ENCODE peak calls at places on chromosome 1, in four cellular contexts. J is endothelial cell, A is IMR-90, Y is A549. Q is an unnamed sample.

GRCh38 chr1:185139231-185139630 is 17.5 kb downstream of the TRMT1L start:
- DNase-seq in J (no peak), A (no peak), Y (no peak), Q (no peak)

GRCh38 chr1:247539214-247539613 is 3.0 kb upstream of the OR2C3 start:
- DNase-seq in J (no peak), A (no peak), Y (no peak), Q (no peak)

GRCh38 chr1:44511769-44512168 is 106.7 kb downstream of the RNF220 start:
- DNase-seq in J (no peak), A (no peak), Y (no peak), Q (no peak)

GRCh38 chr1:233241782-233242181 is 53.7 kb downstream of the PCNX2 start:
- DNase-seq in J (no peak), A (no peak), Y (no peak), Q (no peak)

GRCh38 chr1:229447809-229448252 is 13.9 kb upstream of the ACTA1 start:
- DNase-seq in J (no peak), A (no peak), Y (no peak), Q (no peak)

GRCh38 chr1:12146343-12147112 is 20.3 kb upstream of the TNFRSF1B start:
- DNase-seq in J (peak; percentile 35), A (no peak), Y (no peak), Q (no peak)

GRCh38 chr1:15139654-15140350 is 13.7 kb upstream of the TMEM51 start:
- DNase-seq in J (peak; percentile 72), A (peak; percentile 6), Y (no peak), Q (peak; percentile 84)

GRCh38 chr1:157403203-157403602 is 149.1 kb downstream of the FCRL5 start:
- DNase-seq in J (no peak), A (no peak), Y (peak; percentile 9), Q (no peak)

GRCh38 chr1:208515123-208515522 is 270.9 kb upstream of the PLXNA2 start:
- DNase-seq in J (no peak), A (no peak), Y (no peak), Q (no peak)

GRCh38 chr1:53145942-53146708 is 3.7 kb upstream of the SLC1A7 start:
- DNase-seq in J (no peak), A (peak; percentile 100), Y (peak; percentile 95), Q (no peak)

GRCh38 chr1:30315185-30315960 is 408.0 kb downstream of the MATN1 start:
- DNase-seq in J (no peak), A (peak; percentile 5), Y (no peak), Q (peak; percentile 54)

GRCh38 chr1:236938745-236939144 is 65.5 kb downstream of the MT1HL1 start:
- DNase-seq in J (no peak), A (no peak), Y (no peak), Q (no peak)
- TF ChIP-seq CTCF in J (no peak), A (no peak), Y (no peak), Q (no peak)

DNA sequence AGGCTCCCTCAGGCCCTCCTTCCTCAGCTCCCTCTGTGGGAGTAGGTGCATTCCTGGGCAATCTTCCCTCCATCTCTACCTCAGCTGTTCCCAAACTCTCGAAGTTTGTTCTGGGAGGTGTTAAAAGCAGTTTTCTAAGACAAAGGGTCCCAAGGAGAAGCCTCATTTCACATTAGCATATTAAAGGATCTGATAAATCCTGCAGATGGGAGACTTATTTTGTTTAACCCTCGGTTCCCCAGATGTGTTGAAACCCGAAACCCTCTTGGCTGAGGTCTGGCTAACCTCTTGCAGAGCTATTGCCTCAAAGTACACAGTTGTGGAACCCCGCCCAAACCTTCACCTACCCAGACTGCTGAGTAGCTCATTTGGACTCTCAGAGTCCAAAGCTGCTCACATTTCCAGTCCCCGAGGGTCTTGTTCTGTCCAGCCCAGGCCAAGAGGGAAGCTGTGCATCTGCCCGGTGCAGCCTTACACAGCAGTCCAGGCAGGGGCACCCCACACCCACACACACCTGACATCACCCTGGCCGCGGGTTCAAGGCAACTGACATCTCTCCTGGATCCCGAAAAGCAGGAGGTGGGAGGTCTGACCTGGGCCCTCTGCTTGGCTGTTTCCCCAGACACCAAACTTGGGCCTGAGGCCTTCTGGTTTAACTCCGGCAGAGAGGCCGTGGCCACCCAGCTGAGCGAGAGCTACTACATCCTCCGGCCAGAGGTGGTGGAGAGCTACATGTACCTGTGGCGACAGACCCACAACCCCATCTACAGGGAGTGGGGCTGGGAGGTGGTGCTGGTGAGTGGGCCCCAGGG is 19.5 kb upstream of the SELENON start:
- DNase-seq in J (no peak), A (peak; percentile 49), Y (no peak), Q (no peak)
- TF ChIP-seq CTCF in J (no peak), A (no peak), Y (no peak), Q (no peak)

GRCh38 chr1:217062566-217062965 is 339.3 kb upstream of the ESRRG start:
- DNase-seq in J (no peak), A (no peak), Y (no peak), Q (no peak)
- TF ChIP-seq CTCF in J (no peak), A (no peak), Y (no peak), Q (no peak)

DNA sequence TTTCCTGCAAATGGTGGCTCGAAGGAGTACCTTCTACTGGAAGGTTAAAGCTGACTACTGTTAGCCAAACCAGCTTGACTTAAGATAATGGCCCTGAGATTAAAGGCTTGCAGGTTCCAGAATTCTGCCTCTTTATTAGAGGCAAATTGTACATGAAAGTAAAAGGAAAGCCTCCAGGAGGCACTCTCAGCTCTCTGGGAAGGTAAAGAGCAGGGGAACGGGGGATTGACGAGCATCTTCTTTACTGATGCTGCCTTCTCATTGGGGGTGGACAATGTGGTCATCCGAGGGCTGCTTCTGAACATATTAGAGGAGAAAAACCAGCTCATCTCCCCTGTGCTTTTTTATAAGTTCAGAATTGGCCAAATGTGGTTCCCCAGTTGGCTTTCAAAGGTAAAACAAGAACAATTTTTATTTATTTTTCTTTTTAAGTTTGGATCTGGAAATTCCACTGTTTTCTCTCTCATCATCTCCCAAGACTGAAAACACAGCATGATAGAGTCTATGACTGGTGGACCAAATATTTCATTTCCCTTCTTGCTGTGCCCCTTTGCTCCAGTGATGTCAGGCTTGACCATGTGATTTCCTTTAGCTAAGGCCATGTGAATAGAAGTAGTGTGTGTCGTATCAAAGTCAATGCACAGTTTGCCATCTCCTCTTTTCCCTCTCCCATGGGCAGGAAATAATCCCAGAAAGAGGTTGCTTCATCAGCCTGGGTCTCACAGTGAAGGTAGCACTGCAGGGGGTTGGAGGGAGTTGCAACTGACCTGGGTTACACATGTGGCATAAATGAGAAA is 292.7 kb downstream of the PRDM2 start:
- DNase-seq in J (no peak), A (no peak), Y (no peak), Q (no peak)
- TF ChIP-seq CTCF in J (no peak), A (no peak), Y (no peak), Q (no peak)

GRCh38 chr1:78437393-78437792 is 53.4 kb upstream of the PTGFR start:
- DNase-seq in J (no peak), A (peak; percentile 27), Y (no peak), Q (no peak)
- TF ChIP-seq CTCF in J (no peak), A (no peak), Y (no peak), Q (no peak)

DNA sequence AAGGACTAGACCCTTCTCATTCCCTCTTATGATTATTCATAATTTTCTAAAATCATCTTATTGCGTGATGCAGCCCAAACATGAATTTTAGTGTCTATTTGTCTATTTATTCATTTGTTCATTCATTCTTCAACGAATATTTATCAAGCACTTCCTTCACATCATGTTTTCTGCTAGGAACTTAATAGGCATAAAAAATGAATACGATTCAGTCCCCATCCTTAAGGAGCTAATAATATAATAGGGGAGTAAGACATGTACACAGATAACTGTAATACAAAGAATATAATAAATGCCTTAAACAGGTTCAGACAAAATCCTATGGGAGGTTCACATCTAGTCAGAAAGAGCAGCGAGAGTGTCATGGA is 20.2 kb downstream of the BCL9 start:
- DNase-seq in J (no peak), A (no peak), Y (no peak), Q (no peak)
- TF ChIP-seq CTCF in J (no peak), A (no peak), Y (no peak), Q (no peak)